ENCODE peak calls at places on chromosome 2, in six cellular contexts. H, T, P, C, W and M are unnamed samples.

GRCh38 chr2:122883849-122884248 is 1128.4 kb downstream of the TSN start:
- DNase-seq in T (no peak), H (no peak), P (no peak), C (no peak), W (no peak), M (no peak)

GRCh38 chr2:183024701-183025100 is 13.6 kb downstream of the NCKAP1 start:
- DNase-seq in C (no peak), P (no peak), T (peak; percentile 64), H (no peak), W (no peak), M (no peak)

GRCh38 chr2:216620806-216621205 is 12.4 kb upstream of the IGFBP2 start:
- DNase-seq in P (no peak), C (no peak), T (no peak), H (no peak), W (no peak), M (no peak)

GRCh38 chr2:34193164-34193563 is 594.1 kb upstream of the FAM98A start:
- DNase-seq in T (no peak), P (no peak), W (no peak), C (no peak), H (no peak), M (no peak)

GRCh38 chr2:61759718-61760117 is 94.1 kb downstream of the FAM161A start:
- DNase-seq in T (peak; percentile 83), C (no peak), H (no peak), W (peak; percentile 28), P (no peak), M (no peak)

GRCh38 chr2:128370468-128371247 is 52.0 kb upstream of the HS6ST1 start:
- DNase-seq in H (no peak), T (no peak), P (no peak), W (no peak), C (no peak), M (no peak)

GRCh38 chr2:73986085-73986680 is 1.5 kb downstream of the TET3 start:
- DNase-seq in T (no peak), W (no peak), H (no peak), P (no peak), C (peak; percentile 33), M (no peak)

GRCh38 chr2:78718483-78718882 is 307.0 kb upstream of the REG3G start:
- DNase-seq in T (no peak), C (no peak), W (no peak), H (no peak), P (no peak), M (no peak)

GRCh38 chr2:106288873-106289272 is 94.8 kb upstream of the UXS1 start:
- DNase-seq in C (no peak), H (no peak), T (no peak), P (no peak), W (no peak), M (no peak)

GRCh38 chr2:28348149-28348567 is 44.5 kb upstream of the FOSL2 start:
- DNase-seq in P (no peak), T (no peak), C (peak; percentile 47), W (no peak), H (peak; percentile 57), M (peak; percentile 54)